ENCODE peak calls at places on chromosome 6, in seven cellular contexts. N is HCT116, H is GM12878, E is K562, P is SK-N-SH, K is HepG2, F is H1. B is an unnamed sample.

GRCh38 chr6:44022296-44022661 is 105.0 kb downstream of the MRPL14 start:
- DNase-seq in N (no peak), H (no peak), E (no peak), P (no peak), K (no peak), F (no peak), B (peak; percentile 21)

GRCh38 chr6:19356692-19357091 is 480.5 kb upstream of the ID4 start:
- DNase-seq in N (no peak), H (no peak), E (no peak), P (no peak), K (no peak), F (no peak), B (no peak)

GRCh38 chr6:103872219-103872618 is 987.5 kb downstream of the HACE1 start:
- DNase-seq in N (no peak), H (no peak), E (no peak), P (peak; percentile 32), K (no peak), F (no peak), B (no peak)

GRCh38 chr6:105748737-105749161 is 337.4 kb upstream of the PRDM1 start:
- DNase-seq in N (no peak), H (no peak), E (no peak), P (no peak), K (no peak), F (no peak), B (no peak)

GRCh38 chr6:26126394-26127221 is 39.4 kb downstream of the HFE start:
- DNase-seq in N (no peak), H (no peak), E (no peak), P (no peak), K (no peak), F (no peak), B (no peak)

GRCh38 chr6:139588076-139588639 is 213.7 kb upstream of the CITED2 start:
- DNase-seq in N (peak; percentile 52), H (no peak), E (peak; percentile 68), P (no peak), K (peak; percentile 30), F (no peak), B (peak; percentile 67)

GRCh38 chr6:48840896-48841295 is 622.2 kb downstream of the MMUT start:
- DNase-seq in N (no peak), H (no peak), E (no peak), P (no peak), K (no peak), F (no peak), B (no peak)

GRCh38 chr6:31897612-31898199 is at the start of gene EHMT2:
- DNase-seq in N (peak; percentile 46), H (no peak), E (peak; percentile 93), P (peak; percentile 94), K (peak; percentile 76), F (peak; percentile 89), B (peak; percentile 82)

GRCh38 chr6:38400101-38400500 is 239.6 kb downstream of the BTBD9 start:
- DNase-seq in N (no peak), H (no peak), E (no peak), P (no peak), K (no peak), F (no peak), B (no peak)
- H3K9ac ChIP-seq in N (no peak overlapping the region), H (no peak overlapping the region), E (no peak overlapping the region), P (no peak overlapping the region), K (no peak overlapping the region), F (no peak overlapping the region), B (no peak overlapping the region)

GRCh38 chr6:42693725-42694323 is 28.6 kb downstream of the PRPH2 start:
- DNase-seq in N (no peak), H (no peak), E (no peak), P (no peak), K (no peak), F (no peak), B (no peak)

GRCh38 chr6:42697268-42697655 is 25.1 kb downstream of the PRPH2 start:
- DNase-seq in N (no peak), H (no peak), E (no peak), P (no peak), K (no peak), F (no peak), B (no peak)

GRCh38 chr6:42696526-42697267 is 25.7 kb downstream of the PRPH2 start:
- DNase-seq in N (no peak), H (no peak), E (no peak), P (no peak), K (no peak), F (no peak), B (no peak)

GRCh38 chr6:42692151-42692911 is 30.1 kb downstream of the PRPH2 start:
- DNase-seq in N (peak; percentile 64), H (no peak), E (no peak), P (no peak), K (no peak), F (no peak), B (peak; percentile 60)

DNA sequence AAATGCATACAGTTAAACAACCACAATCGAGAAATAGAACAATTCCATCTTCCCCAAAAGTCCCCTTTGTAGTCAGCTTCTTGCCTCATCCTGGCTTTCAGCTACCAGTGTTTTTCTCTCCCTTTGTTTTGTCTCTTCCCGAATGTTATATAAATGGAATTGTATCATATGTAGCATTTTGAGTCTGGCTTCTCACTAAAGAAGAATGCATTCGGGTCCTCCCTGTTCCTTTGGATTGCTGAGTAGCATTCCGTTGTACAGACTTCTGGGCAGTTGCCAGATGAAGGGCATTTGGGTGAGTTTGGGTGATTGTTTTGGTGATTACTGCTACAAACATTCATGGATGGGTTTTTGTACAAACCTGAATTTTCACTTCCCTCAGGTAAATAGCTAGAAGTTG is 27.8 kb downstream of the PRPH2 start:
- DNase-seq in N (no peak), H (no peak), E (no peak), P (no peak), K (no peak), F (no peak), B (no peak)
- TF ChIP-seq MAX in N (no peak), H (no peak), E (no peak), P (no peak), K (no peak), F (no peak), B (no peak)

DNA sequence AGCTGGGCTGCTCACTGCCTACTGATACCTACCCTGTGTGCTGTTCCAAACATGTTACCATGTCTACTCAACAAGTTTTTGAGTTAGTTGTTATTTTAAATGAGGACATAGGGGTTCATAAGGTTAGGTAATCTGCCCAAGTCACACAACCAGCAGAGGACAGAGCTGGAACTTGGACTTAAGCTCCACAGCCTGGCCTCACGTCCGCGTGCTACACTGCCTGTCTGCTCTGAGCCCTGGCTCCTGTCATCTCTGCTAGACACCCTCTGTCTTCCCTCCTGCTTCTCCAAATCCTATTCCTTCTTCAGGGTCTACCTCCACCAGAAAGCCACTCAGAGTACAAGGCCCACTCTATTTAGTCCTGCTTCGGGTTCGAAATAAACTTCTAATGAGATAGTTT is 18.2 kb downstream of the ANKRD66 start:
- DNase-seq in N (no peak), H (no peak), E (no peak), P (no peak), K (no peak), F (no peak), B (no peak)
- H3K9ac ChIP-seq in N (no peak overlapping the region), H (no peak overlapping the region), E (no peak overlapping the region), P (no peak overlapping the region), K (no peak overlapping the region), F (no peak overlapping the region), B (no peak overlapping the region)

DNA sequence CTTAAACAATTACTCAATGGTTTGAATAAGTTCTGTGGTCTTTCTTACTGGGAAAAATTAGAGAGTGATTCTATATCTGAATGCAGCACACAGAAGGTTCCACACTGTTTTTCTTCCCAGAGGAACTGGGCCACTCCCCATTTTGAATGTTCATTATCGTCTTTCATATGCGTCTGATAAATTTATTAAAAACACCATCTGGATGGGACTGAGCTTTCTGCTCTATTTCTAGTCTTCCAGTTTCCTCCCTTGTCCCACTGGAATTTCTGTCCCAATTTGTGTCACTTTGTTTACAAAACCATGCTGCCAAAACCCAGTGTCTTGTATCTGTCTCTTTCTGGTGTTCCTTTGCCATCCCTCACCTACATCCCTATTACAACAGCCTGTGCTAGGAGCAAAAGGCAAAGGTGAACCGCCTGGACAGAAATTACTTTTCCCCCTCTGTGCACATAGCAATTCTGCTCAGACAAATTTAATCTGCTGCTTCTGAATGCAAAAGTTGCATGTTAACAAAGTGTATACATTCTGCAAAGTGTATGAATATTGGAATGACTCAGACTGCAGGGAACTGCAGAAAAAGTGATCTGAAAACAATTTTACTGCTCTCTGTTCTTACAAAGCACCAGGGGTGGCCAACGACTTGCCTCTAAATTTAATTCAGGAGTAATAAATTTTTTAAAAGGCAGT is 333.6 kb downstream of the BTBD9 start:
- DNase-seq in N (no peak), H (peak; percentile 40), E (no peak), P (no peak), K (no peak), F (no peak), B (no peak)
- TF ChIP-seq MAX in N (no peak), H (no peak), E (no peak), P (no peak), K (no peak), F (no peak), B (no peak)

GRCh38 chr6:7604506-7604905 is 14.5 kb downstream of the SNRNP48 start:
- DNase-seq in N (no peak), H (no peak), E (no peak), P (no peak), K (no peak), F (no peak), B (no peak)
- H3K9ac ChIP-seq in N (no peak overlapping the region), H (no peak overlapping the region), E (no peak overlapping the region), P (no peak overlapping the region), K (no peak overlapping the region), F (no peak overlapping the region), B (no peak overlapping the region)

B was measured in endothelial cell of umbilical vein.